ENCODE peak calls at places on chromosome 12, in five cellular contexts. T is A549, S is left lung, B is heart left ventricle, A is small intestine. F is an unnamed sample. For H3K4me1, the result is how much of the 10 kb centered on the place peaks cover.

GRCh38 chr12:96401061-96401871 is 1.0 kb upstream of the CDK17 start:
- DNase-seq in B (peak), A (peak), S (no peak), T (peak), F (no peak)

GRCh38 chr12:95882080-95882479 is 23.3 kb downstream of the SNRPF start:
- DNase-seq in A (no peak), S (no peak), T (no peak), B (no peak), F (no peak)

GRCh38 chr12:63276537-63277365 is 125.8 kb upstream of the AVPR1A start:
- DNase-seq in S (no peak), A (peak), B (no peak), T (peak), F (no peak)

GRCh38 chr12:54734196-54734950 is 86.2 kb upstream of the DCD start:
- DNase-seq in A (no peak), S (no peak), B (peak), T (no peak), F (no peak)

GRCh38 chr12:21819236-21819635 is 44.7 kb upstream of the KCNJ8 start:
- DNase-seq in B (no peak), S (no peak), A (no peak), T (no peak), F (no peak)

GRCh38 chr12:49068879-49069506 is 786 bp downstream of the RHEBL1 start:
- DNase-seq in A (no peak), S (no peak), T (no peak), B (no peak), F (no peak)

GRCh38 chr12:42735869-42736361 is 146.4 kb upstream of the PRICKLE1 start:
- DNase-seq in B (peak), S (no peak), A (no peak), T (no peak), F (no peak)

GRCh38 chr12:116594325-116595038 is 35.3 kb downstream of the MAP1LC3B2 start:
- DNase-seq in B (peak), S (peak), A (no peak), T (no peak), F (peak)

GRCh38 chr12:26198742-26199141 is 3.4 kb downstream of the SSPN start:
- DNase-seq in B (peak), S (no peak), A (no peak), T (no peak), F (no peak)

GRCh38 chr12:98401427-98401826 is 114.0 kb upstream of the TMPO start:
- DNase-seq in T (no peak), A (no peak), S (no peak), B (no peak), F (no peak)

GRCh38 chr12:83818888-83819287 is 1093.7 kb downstream of the SLC6A15 start:
- DNase-seq in A (no peak), T (peak), B (no peak), S (peak), F (no peak)

GRCh38 chr12:49909826-49910225 is 6.1 kb upstream of the FAIM2 start:
- DNase-seq in A (no peak), T (no peak), S (peak), B (no peak), F (peak)

GRCh38 chr12:51846911-51847829 is 1.3 kb downstream of the FIGNL2 start:
- DNase-seq in B (peak), T (no peak), A (no peak), S (no peak), F (peak)

GRCh38 chr12:106436183-106436582 is 78.6 kb downstream of the POLR3B start:
- DNase-seq in A (no peak), T (no peak), B (no peak), S (no peak), F (no peak)

GRCh38 chr12:21248679-21249078 is 86.0 kb downstream of the SLCO1A2 start:
- DNase-seq in S (no peak), T (peak), B (no peak), A (no peak), F (no peak)

GRCh38 chr12:81070846-81071245 is 7.0 kb upstream of the ACSS3 start:
- DNase-seq in S (no peak), A (no peak), B (no peak), T (no peak), F (no peak)

GRCh38 chr12:55931780-55932545 is 1.0 kb downstream of the DGKA start:
- DNase-seq in A (peak), T (no peak), S (peak), B (peak), F (peak)

GRCh38 chr12:22082190-22082701 is 36.2 kb downstream of the CMAS start:
- DNase-seq in B (no peak), S (no peak), A (no peak), T (no peak), F (no peak)

GRCh38 chr12:113325938-113326337 is 9.0 kb downstream of the SLC8B1 start:
- DNase-seq in S (peak), T (peak), B (peak), A (no peak), F (no peak)

DNA sequence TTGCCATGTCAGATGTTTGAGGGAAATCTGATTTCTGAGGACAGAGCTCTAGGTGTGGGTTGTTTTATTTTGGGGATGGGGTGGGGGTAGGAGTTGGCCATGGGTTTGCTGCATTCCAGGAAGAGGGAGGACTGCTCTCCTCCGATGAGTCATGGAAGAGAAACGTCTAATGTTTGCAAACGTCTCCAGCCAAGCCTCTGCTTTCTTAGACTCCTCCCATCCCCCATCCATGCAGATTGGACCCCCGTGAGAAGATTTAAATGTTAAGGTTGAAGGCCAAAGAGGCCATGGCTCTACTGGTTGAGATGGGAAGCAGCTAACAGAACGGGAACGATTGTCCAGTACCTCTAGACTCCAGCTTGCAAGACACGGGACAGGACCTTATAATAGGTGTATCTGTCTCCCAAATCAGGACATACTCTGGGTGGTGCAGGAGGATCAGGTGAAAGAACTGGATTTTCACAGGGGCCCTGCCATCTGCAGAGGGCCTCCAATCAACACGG is 11.4 kb upstream of the ATP2A2 start:
- DNase-seq in T (peak), A (no peak), S (no peak), B (no peak), F (no peak)
- H3K27ac ChIP-seq in T (peak), A (no peak), S (no peak), B (peak), F (no peak)

DNA sequence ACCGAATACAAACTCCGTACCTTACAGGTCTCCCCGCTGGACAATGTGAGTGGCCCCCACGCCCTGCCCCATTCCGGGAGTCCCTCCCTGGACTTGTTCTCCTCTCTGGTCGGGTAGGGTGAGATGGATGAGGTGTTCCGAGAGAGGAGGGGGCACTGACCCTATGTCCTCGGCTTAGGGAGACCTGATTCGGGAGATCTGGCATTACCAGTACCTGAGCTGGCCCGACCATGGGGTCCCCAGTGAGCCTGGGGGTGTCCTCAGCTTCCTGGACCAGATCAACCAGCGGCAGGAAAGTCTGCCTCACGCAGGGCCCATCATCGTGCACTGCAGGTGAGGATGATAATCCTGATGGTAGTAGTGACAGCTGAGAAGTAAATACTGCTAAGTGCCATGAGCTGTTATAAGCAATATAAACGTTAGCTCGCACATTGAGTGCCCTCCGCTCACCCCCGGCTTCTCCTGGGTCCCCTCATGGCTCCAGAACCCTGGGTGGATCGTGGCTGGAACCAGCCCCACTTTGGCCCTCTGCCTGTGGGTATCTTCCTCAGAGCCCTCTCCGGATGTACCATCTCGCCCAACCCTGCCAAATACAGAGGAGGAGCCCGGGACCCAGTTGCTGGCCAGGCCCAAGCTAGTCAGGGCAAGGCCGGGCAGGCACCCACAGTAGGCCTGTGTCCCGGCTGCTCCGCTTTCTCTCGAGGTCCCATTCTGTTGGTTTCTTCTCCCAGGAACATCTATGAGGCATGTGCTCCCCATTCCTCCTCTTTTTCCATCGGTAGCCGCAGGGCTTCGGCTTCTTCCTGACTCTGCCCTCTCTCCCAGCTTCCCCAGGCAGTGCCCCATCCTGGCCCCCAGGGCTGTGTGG is 6.8 kb downstream of the PTPN6 start:
- DNase-seq in T (no peak), B (no peak), A (no peak), S (no peak), F (no peak)
- H3K4me1 ChIP-seq in T (under half), B (half or more), A (under half), S (half or more), F (half or more)

DNA sequence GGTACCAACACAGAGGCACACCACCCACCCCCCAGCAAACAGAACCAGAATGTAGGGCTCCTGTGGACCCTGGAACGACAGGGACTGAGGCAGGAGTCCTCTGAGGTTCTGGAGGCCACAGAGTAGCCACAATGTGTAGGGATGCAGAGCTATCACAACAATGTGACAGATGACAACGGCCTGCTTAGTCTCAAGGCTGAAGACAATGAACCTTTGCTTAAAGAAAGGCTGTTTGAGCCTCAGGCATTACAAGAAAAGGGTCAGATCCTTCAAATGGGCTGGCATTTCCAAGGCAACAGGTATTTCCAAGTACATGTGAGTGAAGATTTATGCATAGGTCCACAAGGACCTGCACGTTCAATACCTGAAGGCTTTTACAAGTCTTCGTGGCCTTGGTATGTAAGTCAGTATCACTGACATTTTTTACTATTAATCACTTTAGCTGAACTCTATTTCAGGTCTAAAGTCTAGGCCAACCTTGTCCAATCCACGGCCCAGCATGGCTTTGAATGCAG is 62.0 kb downstream of the TMCC3 start:
- DNase-seq in T (no peak), B (no peak), S (no peak), A (no peak), F (no peak)
- H3K4me3 ChIP-seq in T (no peak), B (no peak), S (no peak), A (no peak), F (no peak)

GRCh38 chr12:110436231-110436630 is 13.9 kb downstream of the ARPC3 start:
- DNase-seq in B (no peak), S (no peak), T (no peak), A (no peak), F (no peak)
- H3K27ac ChIP-seq in B (no peak), S (no peak), T (no peak), A (no peak), F (no peak)

DNA sequence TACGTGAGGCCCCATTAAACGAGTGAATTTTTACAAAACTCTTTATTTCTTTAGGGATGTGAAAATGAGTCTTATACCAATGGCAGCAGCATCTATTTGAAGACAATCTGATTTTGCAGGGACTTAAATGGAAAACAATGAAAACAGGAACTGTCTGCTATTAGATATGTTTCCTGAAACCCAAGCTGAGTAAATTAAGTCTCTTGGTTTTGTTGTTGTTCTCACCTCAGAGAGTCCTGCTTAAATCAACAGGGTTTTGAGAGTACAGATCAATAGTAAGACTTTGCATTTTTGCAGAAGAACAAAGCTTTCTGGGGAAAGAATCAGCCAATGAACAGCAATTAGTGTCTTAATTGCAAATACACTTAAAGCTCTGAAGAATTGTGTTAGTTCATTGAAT is 39.1 kb upstream of the LGR5 start:
- DNase-seq in B (no peak), T (no peak), S (no peak), A (no peak), F (no peak)
- H3K4me1 ChIP-seq in B (under half), T (under half), S (under half), A (under half), F (under half)

GRCh38 chr12:13255792-13256704 is 59.5 kb downstream of the EMP1 start:
- DNase-seq in A (peak), T (peak), B (peak), S (peak), F (peak)
- H3K4me3 ChIP-seq in A (no peak), T (peak), B (peak), S (peak), F (peak)

GRCh38 chr12:3750616-3751015 is 2.3 kb downstream of the CRACR2A start:
- DNase-seq in B (no peak), T (no peak), S (no peak), A (no peak), F (no peak)
- H3K27ac ChIP-seq in B (no peak), T (no peak), S (no peak), A (no peak), F (no peak)

DNA sequence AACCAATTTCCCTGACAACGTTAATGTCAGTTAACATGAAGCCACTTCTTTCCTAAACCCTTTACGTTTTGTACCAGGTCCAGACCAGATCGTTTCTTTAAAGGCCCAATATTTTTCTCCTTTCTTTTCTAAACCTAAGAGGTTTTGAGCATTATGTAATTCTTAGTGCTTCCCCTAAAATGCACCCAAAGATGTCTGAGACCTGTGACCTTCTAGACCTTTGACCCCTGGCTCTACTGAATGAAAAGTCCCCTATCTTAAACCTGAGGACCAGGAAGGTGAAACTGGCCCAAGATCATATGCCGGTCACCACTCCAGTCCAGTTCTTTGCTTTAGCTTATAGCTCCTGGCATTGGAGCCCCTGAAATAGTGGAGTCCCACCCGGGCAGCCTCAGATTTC is 211.4 kb downstream of the SLC41A2 start:
- DNase-seq in A (no peak), T (no peak), B (no peak), S (no peak), F (no peak)
- H3K4me1 ChIP-seq in A (under half), T (under half), B (under half), S (half or more), F (under half)